ENCODE peak calls at places on chromosomes 7 and 10, in four cellular contexts. One of them, this sample, is unnamed.

GRCh38 chr7:155203059-155203881 is 94.4 kb upstream of the INSIG1 start:
- DNase-seq in progenitor cell of endocrine pancreas: no peak
- DNase-seq in fibroblast of the aortic adventitia: no peak
- DNase-seq in BE2C: no peak
- DNase-seq in this sample: no peak

GRCh38 chr7:7136423-7136822 is 45.9 kb upstream of the C1GALT1 start:
- DNase-seq in fibroblast of the aortic adventitia: peak; percentile 82
- DNase-seq in BE2C: no peak
- DNase-seq in progenitor cell of endocrine pancreas: no peak
- DNase-seq in this sample: no peak

GRCh38 chr10:128497660-128498377 is 371.6 kb upstream of the MKI67 start:
- DNase-seq in fibroblast of the aortic adventitia: no peak
- DNase-seq in BE2C: no peak
- DNase-seq in progenitor cell of endocrine pancreas: no peak
- DNase-seq in this sample: no peak

GRCh38 chr7:112135815-112136706 is 70.1 kb downstream of the DOCK4 start:
- DNase-seq in BE2C: no peak
- DNase-seq in fibroblast of the aortic adventitia: no peak
- DNase-seq in progenitor cell of endocrine pancreas: no peak
- DNase-seq in this sample: no peak

GRCh38 chr7:137590686-137591255 is 247.2 kb upstream of the PTN start:
- DNase-seq in fibroblast of the aortic adventitia: no peak
- DNase-seq in BE2C: no peak
- DNase-seq in progenitor cell of endocrine pancreas: no peak
- DNase-seq in this sample: peak; percentile 29

GRCh38 chr7:155000795-155001194 is 2.1 kb downstream of the PAXIP1 start:
- DNase-seq in fibroblast of the aortic adventitia: no peak
- DNase-seq in progenitor cell of endocrine pancreas: no peak
- DNase-seq in BE2C: no peak
- DNase-seq in this sample: no peak

GRCh38 chr7:6160191-6160623 is 112.2 kb downstream of the CYTH3 start:
- DNase-seq in progenitor cell of endocrine pancreas: peak; percentile 37
- DNase-seq in fibroblast of the aortic adventitia: peak; percentile 79
- DNase-seq in BE2C: peak; percentile 82
- DNase-seq in this sample: peak; percentile 78

GRCh38 chr7:55448526-55448925 is 83.4 kb downstream of the LANCL2 start:
- DNase-seq in progenitor cell of endocrine pancreas: no peak
- DNase-seq in BE2C: no peak
- DNase-seq in fibroblast of the aortic adventitia: no peak
- DNase-seq in this sample: no peak

GRCh38 chr7:84073476-84073875 is 121.1 kb downstream of the SEMA3A start:
- DNase-seq in fibroblast of the aortic adventitia: peak; percentile 89
- DNase-seq in BE2C: no peak
- DNase-seq in progenitor cell of endocrine pancreas: no peak
- DNase-seq in this sample: no peak

GRCh38 chr7:34080513-34080912 is 175.2 kb downstream of the BMPER start:
- DNase-seq in BE2C: no peak
- DNase-seq in progenitor cell of endocrine pancreas: no peak
- DNase-seq in fibroblast of the aortic adventitia: peak; percentile 88
- DNase-seq in this sample: no peak

GRCh38 chr7:80247144-80247543 is 112.5 kb downstream of the GNAI1 start:
- DNase-seq in progenitor cell of endocrine pancreas: no peak
- DNase-seq in BE2C: no peak
- DNase-seq in fibroblast of the aortic adventitia: peak; percentile 26
- DNase-seq in this sample: no peak

GRCh38 chr10:114255227-114255626 is 16.2 kb downstream of the VWA2 start:
- DNase-seq in progenitor cell of endocrine pancreas: no peak
- DNase-seq in fibroblast of the aortic adventitia: no peak
- DNase-seq in BE2C: no peak
- DNase-seq in this sample: no peak

GRCh38 chr10:102775201-102775972 is 31.6 kb downstream of the WBP1L start:
- DNase-seq in fibroblast of the aortic adventitia: peak; percentile 79
- DNase-seq in progenitor cell of endocrine pancreas: no peak
- DNase-seq in BE2C: no peak
- DNase-seq in this sample: no peak

GRCh38 chr10:36096571-36096970 is 454.5 kb upstream of the FZD8 start:
- DNase-seq in BE2C: no peak
- DNase-seq in fibroblast of the aortic adventitia: peak; percentile 27
- DNase-seq in progenitor cell of endocrine pancreas: no peak
- DNase-seq in this sample: no peak

GRCh38 chr7:157683251-157684156 is 346.7 kb downstream of the DNAJB6 start:
- DNase-seq in BE2C: no peak
- DNase-seq in fibroblast of the aortic adventitia: no peak
- DNase-seq in progenitor cell of endocrine pancreas: no peak
- DNase-seq in this sample: no peak

GRCh38 chr10:95346715-95347401 is 56.1 kb upstream of the PDLIM1 start:
- DNase-seq in BE2C: no peak
- DNase-seq in progenitor cell of endocrine pancreas: no peak
- DNase-seq in fibroblast of the aortic adventitia: peak; percentile 14
- DNase-seq in this sample: no peak

GRCh38 chr10:80202934-80203834 is 2.2 kb downstream of the ANXA11 start:
- DNase-seq in progenitor cell of endocrine pancreas: peak; percentile 15
- DNase-seq in BE2C: no peak
- DNase-seq in fibroblast of the aortic adventitia: peak; percentile 92
- DNase-seq in this sample: no peak

GRCh38 chr10:29254123-29255046 is 34.5 kb upstream of the LYZL1 start:
- DNase-seq in BE2C: peak; percentile 95
- DNase-seq in progenitor cell of endocrine pancreas: no peak
- DNase-seq in fibroblast of the aortic adventitia: peak; percentile 72
- DNase-seq in this sample: peak; percentile 35

GRCh38 chr10:21398549-21399345 is 126.7 kb downstream of the SKIDA1 start:
- DNase-seq in progenitor cell of endocrine pancreas: no peak
- DNase-seq in BE2C: no peak
- DNase-seq in fibroblast of the aortic adventitia: peak; percentile 27
- DNase-seq in this sample: no peak

GRCh38 chr7:99380823-99381663 is 6.5 kb downstream of the ARPC1B start:
- DNase-seq in progenitor cell of endocrine pancreas: no peak
- DNase-seq in BE2C: no peak
- DNase-seq in fibroblast of the aortic adventitia: no peak
- DNase-seq in this sample: no peak

GRCh38 chr10:79268100-79268670 is 79.1 kb upstream of the PPIF start:
- DNase-seq in progenitor cell of endocrine pancreas: no peak
- DNase-seq in BE2C: no peak
- DNase-seq in fibroblast of the aortic adventitia: peak; percentile 55
- DNase-seq in this sample: no peak

GRCh38 chr7:28298870-28299484 is 113.3 kb upstream of the CREB5 start:
- DNase-seq in progenitor cell of endocrine pancreas: no peak
- DNase-seq in fibroblast of the aortic adventitia: peak; percentile 75
- DNase-seq in BE2C: peak; percentile 61
- DNase-seq in this sample: peak; percentile 31

GRCh38 chr7:37541810-37542443 is 93.3 kb upstream of the ELMO1 start:
- DNase-seq in progenitor cell of endocrine pancreas: no peak
- DNase-seq in fibroblast of the aortic adventitia: no peak
- DNase-seq in BE2C: no peak
- DNase-seq in this sample: no peak

GRCh38 chr10:88913157-88913556 is 33.1 kb downstream of the STAMBPL1 start:
- DNase-seq in progenitor cell of endocrine pancreas: no peak
- DNase-seq in BE2C: peak; percentile 71
- DNase-seq in fibroblast of the aortic adventitia: no peak
- DNase-seq in this sample: peak; percentile 16

GRCh38 chr10:111295788-111296187 is 219.0 kb downstream of the ADRA2A start:
- DNase-seq in progenitor cell of endocrine pancreas: no peak
- DNase-seq in fibroblast of the aortic adventitia: no peak
- DNase-seq in BE2C: no peak
- DNase-seq in this sample: no peak

GRCh38 chr10:129309565-129309964 is 157.5 kb upstream of the MGMT start:
- DNase-seq in progenitor cell of endocrine pancreas: no peak
- DNase-seq in fibroblast of the aortic adventitia: no peak
- DNase-seq in BE2C: no peak
- DNase-seq in this sample: no peak

GRCh38 chr10:6737080-6737641 is 157.1 kb upstream of the PRKCQ start:
- DNase-seq in progenitor cell of endocrine pancreas: no peak
- DNase-seq in BE2C: no peak
- DNase-seq in fibroblast of the aortic adventitia: peak; percentile 38
- DNase-seq in this sample: no peak

GRCh38 chr10:46326971-46327370 is 40.2 kb downstream of the ANTXRL start:
- DNase-seq in BE2C: no peak
- DNase-seq in fibroblast of the aortic adventitia: no peak
- DNase-seq in progenitor cell of endocrine pancreas: no peak
- DNase-seq in this sample: no peak

GRCh38 chr10:3735175-3735574 is 49.8 kb downstream of the KLF6 start:
- DNase-seq in BE2C: peak; percentile 40
- DNase-seq in progenitor cell of endocrine pancreas: no peak
- DNase-seq in fibroblast of the aortic adventitia: no peak
- DNase-seq in this sample: no peak

GRCh38 chr7:117596134-117596533 is 116.3 kb downstream of the CFTR start:
- DNase-seq in fibroblast of the aortic adventitia: no peak
- DNase-seq in BE2C: no peak
- DNase-seq in progenitor cell of endocrine pancreas: no peak
- DNase-seq in this sample: no peak

GRCh38 chr7:66597472-66597871 is 31.2 kb upstream of the KCTD7 start:
- DNase-seq in progenitor cell of endocrine pancreas: no peak
- DNase-seq in fibroblast of the aortic adventitia: no peak
- DNase-seq in BE2C: no peak
- DNase-seq in this sample: no peak

GRCh38 chr10:132637477-132638129 is 100.0 kb downstream of the INPP5A start:
- DNase-seq in BE2C: no peak
- DNase-seq in fibroblast of the aortic adventitia: peak; percentile 81
- DNase-seq in progenitor cell of endocrine pancreas: no peak
- DNase-seq in this sample: peak; percentile 30

This sample was measured in glutamatergic neuron.